ENCODE peak calls at places on chromosome 1, in seven cellular contexts. S is fibroblast of lung; C is left lung; Q is osteoblast; G is GM23248; D is naive thymus-derived CD4-positive, alpha-beta T cell; L is left ventricle myocardium inferior. O is an unnamed sample.

GRCh38 chr1:55212349-55213028 is 2.7 kb downstream of the USP24 start:
- DNase-seq in G (no peak), S (peak), C (peak), D (peak), Q (no peak), L (no peak), O (peak)

GRCh38 chr1:199273837-199274379 is 635.1 kb downstream of the PTPRC start:
- DNase-seq in L (no peak), Q (no peak), S (peak), G (peak), C (no peak), D (no peak), O (no peak)

GRCh38 chr1:196623079-196623478 is 14.8 kb upstream of the KCNT2 start:
- DNase-seq in S (no peak), C (no peak), Q (no peak), D (no peak), G (no peak), L (no peak), O (no peak)

GRCh38 chr1:33014464-33015170 is 22.1 kb downstream of the AK2 start:
- DNase-seq in G (no peak), Q (no peak), S (no peak), D (no peak), C (no peak), L (no peak), O (no peak)

GRCh38 chr1:9250586-9251381 is 16.2 kb downstream of the H6PD start:
- DNase-seq in Q (peak), G (no peak), S (no peak), D (no peak), L (no peak), C (peak), O (no peak)

GRCh38 chr1:21308847-21309652 is 18.8 kb upstream of the ECE1 start:
- DNase-seq in D (no peak), S (peak), G (peak), C (no peak), Q (peak), L (no peak), O (no peak)

GRCh38 chr1:118253310-118253903 is 68.4 kb upstream of the SPAG17 start:
- DNase-seq in C (no peak), S (no peak), D (no peak), Q (no peak), G (no peak), L (no peak), O (no peak)

GRCh38 chr1:172293379-172293778 is 127.1 kb upstream of the C1orf105 start:
- DNase-seq in D (no peak), G (no peak), C (no peak), S (peak), Q (peak), L (no peak), O (no peak)

GRCh38 chr1:234326493-234327366 is 46.5 kb upstream of the COA6 start:
- DNase-seq in D (peak), L (peak), G (peak), S (peak), C (no peak), Q (peak), O (peak)

GRCh38 chr1:9203623-9204022 is 31.0 kb upstream of the H6PD start:
- DNase-seq in L (no peak), S (no peak), G (no peak), D (peak), C (no peak), Q (peak), O (no peak)

GRCh38 chr1:22221233-22221780 is 78.4 kb upstream of the WNT4 start:
- DNase-seq in S (no peak), C (no peak), G (no peak), D (no peak), L (no peak), Q (no peak), O (no peak)

GRCh38 chr1:174742805-174743653 is 256.7 kb upstream of the CACYBP start:
- DNase-seq in Q (no peak), S (peak), G (peak), C (no peak), L (no peak), D (no peak), O (no peak)

GRCh38 chr1:29332204-29332603 is 95.9 kb downstream of the PTPRU start:
- DNase-seq in G (peak), Q (peak), D (no peak), C (no peak), S (peak), L (no peak), O (no peak)

GRCh38 chr1:21143752-21144151 is 32.9 kb downstream of the EIF4G3 start:
- DNase-seq in Q (no peak), S (no peak), C (no peak), D (no peak), L (no peak), G (no peak), O (no peak)

GRCh38 chr1:91585982-91586381 is 85.3 kb downstream of the CDC7 start:
- DNase-seq in S (no peak), L (no peak), G (no peak), Q (no peak), D (no peak), C (no peak), O (no peak)

GRCh38 chr1:3139871-3140837 is 71.2 kb downstream of the PRDM16 start:
- DNase-seq in C (no peak), L (no peak), G (peak), Q (no peak), D (no peak), S (no peak), O (no peak)

GRCh38 chr1:174258148-174258550 is 98.8 kb downstream of the RABGAP1L start:
- DNase-seq in Q (no peak), S (peak), L (no peak), G (peak), D (peak), C (no peak), O (peak)

GRCh38 chr1:212315907-212316306 is 30.7 kb downstream of the PPP2R5A start:
- DNase-seq in S (no peak), C (no peak), D (no peak), G (peak), L (no peak), Q (no peak), O (no peak)

GRCh38 chr1:207302618-207303408 is 18.7 kb upstream of the CD55 start:
- DNase-seq in S (no peak), L (no peak), D (no peak), C (no peak), Q (no peak), G (no peak), O (no peak)

GRCh38 chr1:235998812-235999211 is 66.1 kb downstream of the NID1 start:
- DNase-seq in G (no peak), S (peak), C (no peak), D (no peak), Q (no peak), L (no peak), O (peak)

GRCh38 chr1:1419363-1419811 is 1.7 kb downstream of the ANKRD65 start:
- DNase-seq in D (no peak), L (no peak), C (no peak), G (no peak), S (no peak), Q (peak), O (no peak)

GRCh38 chr1:147073062-147073432 is 99.2 kb downstream of the PRKAB2 start:
- DNase-seq in L (no peak), C (no peak), G (no peak), Q (no peak), S (no peak), D (no peak), O (no peak)

GRCh38 chr1:9239622-9240401 is 5.2 kb downstream of the H6PD start:
- DNase-seq in L (peak), S (peak), Q (peak), C (peak), G (peak), D (peak), O (peak)

GRCh38 chr1:2080884-2081283 is 30.7 kb downstream of the PRKCZ start:
- DNase-seq in D (no peak), L (no peak), S (no peak), Q (no peak), G (no peak), C (no peak), O (no peak)

GRCh38 chr1:222043444-222044292 is 301.8 kb upstream of the DUSP10 start:
- DNase-seq in G (peak), L (no peak), D (no peak), Q (peak), C (no peak), S (peak), O (no peak)

GRCh38 chr1:110338200-110339039 is 757 bp upstream of the RBM15 start:
- DNase-seq in D (peak), G (peak), C (peak), S (peak), Q (peak), L (peak), O (peak)

GRCh38 chr1:181905944-181906597 is 155.4 kb downstream of the ZNF648 start:
- DNase-seq in Q (no peak), L (no peak), S (no peak), C (no peak), D (no peak), G (no peak), O (no peak)

GRCh38 chr1:92315766-92316413 is 17.0 kb downstream of the RPAP2 start:
- DNase-seq in Q (peak), L (no peak), S (no peak), G (no peak), C (no peak), D (peak), O (peak)

GRCh38 chr1:22747021-22747734 is 36.5 kb downstream of the EPHB2 start:
- DNase-seq in G (peak), C (no peak), L (no peak), Q (peak), D (no peak), S (peak), O (no peak)

GRCh38 chr1:27071049-27071416 is 58.4 kb upstream of the TENT5B start:
- DNase-seq in Q (peak), C (no peak), G (peak), L (no peak), S (no peak), D (no peak), O (no peak)

GRCh38 chr1:173477286-173478098 is at the start of gene PRDX6:
- DNase-seq in G (peak), C (peak), D (peak), L (peak), S (peak), Q (peak), O (peak)

GRCh38 chr1:207052736-207053545 is at the start of gene PFKFB2:
- DNase-seq in Q (peak), S (peak), C (peak), D (peak), G (peak), L (peak), O (peak)

GRCh38 chr1:155740995-155741394 is 52.1 kb downstream of the DAP3 start:
- DNase-seq in G (no peak), C (no peak), S (no peak), L (no peak), D (no peak), Q (no peak), O (no peak)

GRCh38 chr1:86957206-86957605 is 42.8 kb downstream of the HS2ST1 start:
- DNase-seq in G (no peak), D (no peak), C (no peak), S (no peak), L (no peak), Q (peak), O (no peak)

GRCh38 chr1:17682403-17682802 is 72.7 kb upstream of the ACTL8 start:
- DNase-seq in G (no peak), S (no peak), D (no peak), C (no peak), L (no peak), Q (no peak), O (no peak)

GRCh38 chr1:27906764-27907163 is 28.0 kb upstream of the SMPDL3B start:
- DNase-seq in S (no peak), L (no peak), D (no peak), C (no peak), G (no peak), Q (no peak), O (no peak)

GRCh38 chr1:41384579-41384978 is 23.3 kb downstream of the FOXO6 start:
- DNase-seq in S (no peak), G (no peak), C (no peak), Q (no peak), L (no peak), D (no peak), O (no peak)

DNA sequence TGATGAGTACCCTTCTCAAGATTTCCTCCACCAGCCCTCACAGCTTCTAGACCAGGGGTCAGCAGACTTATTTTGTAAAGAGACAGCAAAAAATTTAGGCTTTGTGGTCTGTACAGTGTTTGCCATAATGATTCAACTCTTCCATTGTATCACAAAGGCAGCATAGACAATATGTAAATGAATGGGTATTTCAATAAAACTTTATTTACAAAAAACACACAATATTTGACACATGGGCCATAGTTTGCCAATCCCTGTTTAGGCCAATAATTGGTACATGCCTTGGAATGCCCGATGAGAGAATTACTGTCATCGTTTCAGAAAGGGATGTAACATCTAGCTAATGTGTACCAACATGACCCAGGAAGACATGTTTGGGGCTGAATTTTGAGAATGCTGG is 178.9 kb upstream of the GALNT2 start:
- DNase-seq in L (no peak), S (no peak), Q (no peak), G (no peak), C (no peak), D (no peak), O (no peak)
- H3K27ac ChIP-seq in L (peak), S (no peak), Q (no peak), G (no peak), C (no peak), D (no peak), O (no peak)

GRCh38 chr1:13517193-13517812 is 3.5 kb upstream of the LRRC38 start:
- DNase-seq in G (peak), Q (no peak), C (no peak), L (no peak), D (no peak), S (no peak), O (no peak)

GRCh38 chr1:13516606-13517005 is 2.8 kb upstream of the LRRC38 start:
- DNase-seq in C (no peak), Q (no peak), G (no peak), S (no peak), D (no peak), L (no peak), O (no peak)

GRCh38 chr1:13512472-13512871 is 1.3 kb downstream of the LRRC38 start:
- DNase-seq in Q (no peak), C (no peak), L (no peak), S (no peak), D (no peak), G (no peak), O (no peak)

GRCh38 chr1:13513063-13513884 is 529 bp downstream of the LRRC38 start:
- DNase-seq in L (no peak), C (no peak), G (no peak), D (no peak), Q (no peak), S (no peak), O (no peak)

DNA sequence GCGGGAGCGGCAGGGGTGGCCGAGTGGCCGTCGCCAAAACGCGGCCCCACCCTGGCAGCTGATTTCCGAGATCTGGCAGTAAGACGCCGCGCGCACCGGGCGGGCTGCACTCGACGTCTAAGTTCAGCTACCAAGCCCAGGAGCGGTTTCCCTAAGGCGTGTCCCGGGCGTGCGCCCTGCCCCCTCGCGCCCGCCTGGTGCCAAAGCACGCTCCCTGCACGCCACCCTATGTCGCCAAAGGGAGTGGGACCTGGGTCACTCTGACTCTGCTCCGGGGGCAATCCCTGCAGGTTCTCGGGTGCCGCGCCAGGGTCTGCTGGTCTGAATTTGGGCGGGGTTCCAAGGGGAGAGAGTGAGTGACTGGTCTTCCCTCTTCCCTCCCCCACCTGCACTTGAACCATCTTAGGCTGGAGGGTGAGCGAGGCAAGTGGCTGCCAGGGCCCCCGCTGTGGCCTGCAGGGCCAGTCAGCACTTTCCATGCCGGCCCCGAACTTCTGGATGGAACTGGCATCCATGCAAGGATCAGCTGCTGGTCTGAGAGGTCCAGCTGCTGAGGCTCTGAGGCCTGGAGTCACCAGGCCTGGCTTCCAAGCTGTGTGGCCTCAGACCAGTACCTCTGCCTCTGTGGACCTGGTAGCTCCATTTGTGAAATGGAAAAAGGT is at the start of gene LRRC38:
- DNase-seq in G (no peak), Q (no peak), C (no peak), D (no peak), L (peak), S (no peak), O (no peak)
- H3K4me3 ChIP-seq in G (no peak), Q (no peak), C (no peak), D (no peak), L (peak), S (no peak), O (no peak)

DNA sequence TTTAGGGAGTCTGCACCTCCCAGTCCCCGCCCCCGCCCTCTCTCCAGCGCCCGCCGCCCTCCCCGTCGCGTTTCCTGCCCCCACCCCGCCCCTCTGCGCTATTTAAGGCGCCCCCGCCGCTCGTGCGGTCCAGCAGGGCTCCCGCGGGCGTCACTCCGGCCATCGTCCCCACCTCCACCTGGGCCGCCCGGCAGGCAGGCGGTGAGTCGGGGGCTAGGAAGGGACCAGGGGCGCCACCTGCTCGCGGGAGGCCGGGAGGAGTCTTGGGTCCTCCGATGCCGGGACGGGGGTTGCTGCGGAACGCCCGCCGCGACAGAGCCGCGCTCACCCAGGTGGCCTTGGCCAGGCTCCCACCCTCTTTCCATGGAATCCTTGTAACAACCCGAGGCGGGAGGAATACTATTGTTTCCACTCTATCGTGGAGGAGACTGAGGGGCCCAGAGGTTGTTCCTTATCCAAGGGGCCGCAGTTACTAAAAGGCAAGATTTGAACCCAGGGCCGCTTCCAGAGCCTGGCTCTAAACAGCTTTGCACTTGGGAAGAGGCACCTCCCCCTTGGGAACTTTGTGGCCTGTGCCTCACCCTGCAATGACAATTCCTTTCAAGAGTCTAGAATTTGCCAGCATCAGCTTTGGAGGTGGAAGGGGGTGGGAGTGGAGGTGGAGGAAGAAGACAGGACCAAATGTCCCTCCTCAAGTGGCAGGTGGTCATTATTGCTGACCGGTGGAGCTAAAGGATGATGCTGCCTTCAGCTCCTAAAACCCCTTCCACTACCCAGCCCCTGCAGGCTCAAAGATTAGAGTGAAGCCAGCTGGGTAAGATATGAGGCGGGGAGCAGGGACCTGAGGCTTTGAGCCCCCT is at the start of gene GJA4:
- DNase-seq in G (no peak), C (no peak), L (peak), S (no peak), D (no peak), Q (peak), O (no peak)
- H3K27ac ChIP-seq in G (no peak), C (peak), L (peak), S (no peak), D (no peak), Q (no peak), O (no peak)

GRCh38 chr1:177983824-177984528 is 14.1 kb upstream of the SEC16B start:
- DNase-seq in C (peak), S (peak), D (no peak), G (peak), Q (peak), L (peak), O (no peak)

GRCh38 chr1:177979272-177979671 is 9.4 kb upstream of the SEC16B start:
- DNase-seq in G (no peak), L (no peak), Q (no peak), C (no peak), D (no peak), S (no peak), O (no peak)

GRCh38 chr1:177981186-177981585 is 11.3 kb upstream of the SEC16B start:
- DNase-seq in S (no peak), Q (no peak), L (no peak), D (no peak), C (no peak), G (no peak), O (no peak)

GRCh38 chr1:177984761-177985160 is 14.9 kb upstream of the SEC16B start:
- DNase-seq in G (no peak), D (no peak), C (no peak), Q (no peak), L (no peak), S (no peak), O (no peak)

GRCh38 chr1:177983087-177983823 is 13.4 kb upstream of the SEC16B start:
- DNase-seq in Q (no peak), G (peak), S (no peak), L (no peak), D (no peak), C (no peak), O (no peak)
- H3K4me3 ChIP-seq in Q (peak), G (peak), S (peak), L (peak), D (no peak), C (no peak), O (no peak)

GRCh38 chr1:201551096-201551495 is 12.2 kb downstream of the NAV1 start:
- DNase-seq in S (no peak), D (no peak), L (no peak), C (no peak), G (no peak), Q (no peak), O (no peak)
- H3K27ac ChIP-seq in S (peak), D (no peak), L (no peak), C (no peak), G (peak), Q (peak), O (no peak)

GRCh38 chr1:14924012-14924452 is 229.5 kb upstream of the TMEM51 start:
- DNase-seq in C (peak), S (peak), D (no peak), G (peak), L (peak), Q (peak), O (no peak)
- H3K4me3 ChIP-seq in C (peak), S (peak), D (no peak), G (peak), L (peak), Q (peak), O (no peak)

DNA sequence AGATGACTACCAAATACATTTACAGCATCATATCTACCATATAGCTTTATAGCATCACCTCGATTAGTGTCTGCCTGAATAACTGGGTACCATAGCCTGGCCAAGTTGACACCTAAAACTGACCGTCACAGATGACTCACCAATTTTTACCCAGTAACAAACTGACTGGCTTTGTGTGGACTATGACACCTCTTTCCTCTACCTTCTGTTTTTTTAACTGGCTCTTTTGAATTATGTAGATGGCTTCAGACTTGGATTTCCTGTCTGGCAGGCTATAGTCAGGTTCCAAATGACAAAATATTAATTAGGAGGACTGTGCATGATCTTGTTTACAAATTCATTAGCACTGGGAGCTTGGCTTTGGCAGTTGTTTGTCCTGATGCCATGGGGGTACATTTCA is 360.3 kb downstream of the TGFB2 start:
- DNase-seq in S (peak), G (peak), D (no peak), L (no peak), Q (no peak), C (no peak), O (no peak)
- H3K27ac ChIP-seq in S (no peak), G (peak), D (no peak), L (no peak), Q (peak), C (no peak), O (no peak)

O was measured in CD8-positive, alpha-beta T cell.